ENCODE peak calls at places on chromosomes 11 and 22, in seven cellular contexts. G, Z, V, C, E, T and M are unnamed samples.

GRCh38 chr11:130002352-130002845 is at the start of gene PRDM10:
- DNase-seq in G (peak), Z (peak), V (peak), C (peak), E (peak), T (no peak), M (peak)

GRCh38 chr11:25992254-25992653 is 339.7 kb upstream of the ANO3 start:
- DNase-seq in G (no peak), Z (no peak), V (no peak), C (no peak), E (no peak), T (no peak), M (no peak)

GRCh38 chr22:47130883-47131610 is 368.6 kb downstream of the TBC1D22A start:
- DNase-seq in G (no peak), Z (no peak), V (no peak), C (no peak), E (no peak), T (no peak), M (no peak)

GRCh38 chr11:126115253-126115540 is 52.5 kb upstream of the CDON start:
- DNase-seq in G (no peak), Z (no peak), V (no peak), C (no peak), E (peak), T (no peak), M (no peak)

GRCh38 chr11:18314794-18315523 is 7.0 kb downstream of the HPS5 start:
- DNase-seq in G (peak), Z (no peak), V (no peak), C (no peak), E (no peak), T (peak), M (no peak)

GRCh38 chr22:38953577-38954413 is 3.6 kb upstream of the APOBEC3A start:
- DNase-seq in G (peak), Z (no peak), V (no peak), C (peak), E (no peak), T (no peak), M (no peak)

GRCh38 chr11:26849009-26849408 is 127.1 kb upstream of the SLC5A12 start:
- DNase-seq in G (no peak), Z (no peak), V (no peak), C (no peak), E (peak), T (no peak), M (no peak)

GRCh38 chr11:61004841-61005240 is 33.4 kb downstream of the CD6 start:
- DNase-seq in G (no peak), Z (no peak), V (no peak), C (no peak), E (no peak), T (no peak), M (peak)

GRCh38 chr11:29914203-29914930 is 102.5 kb downstream of the KCNA4 start:
- DNase-seq in G (peak), Z (peak), V (peak), C (no peak), E (no peak), T (no peak), M (no peak)

GRCh38 chr22:46370584-46371373 is 35.3 kb downstream of the TRMU start:
- DNase-seq in G (no peak), Z (no peak), V (no peak), C (peak), E (no peak), T (peak), M (no peak)

GRCh38 chr22:32202539-32203180 is 2.2 kb downstream of the RFPL2 start:
- DNase-seq in G (peak), Z (peak), V (no peak), C (peak), E (no peak), T (peak), M (peak)

GRCh38 chr11:66335531-66336233 is 552 bp downstream of the RIN1 start:
- DNase-seq in G (peak), Z (peak), V (no peak), C (no peak), E (peak), T (peak), M (peak)

GRCh38 chr11:27087425-27087824 is 46.8 kb downstream of the BBOX1 start:
- DNase-seq in G (peak), Z (no peak), V (no peak), C (no peak), E (no peak), T (no peak), M (no peak)

GRCh38 chr11:70624598-70624993 is 226.3 kb downstream of the CTTN start:
- DNase-seq in G (no peak), Z (no peak), V (no peak), C (no peak), E (no peak), T (no peak), M (no peak)

GRCh38 chr11:353315-353857 is 15.9 kb upstream of the B4GALNT4 start:
- DNase-seq in G (peak), Z (peak), V (no peak), C (no peak), E (peak), T (peak), M (peak)

GRCh38 chr11:67160872-67161783 is 42.1 kb downstream of the KDM2A start:
- DNase-seq in G (peak), Z (no peak), V (no peak), C (no peak), E (no peak), T (peak), M (peak)

GRCh38 chr22:29633514-29634312 is 30.3 kb downstream of the NF2 start:
- DNase-seq in G (peak), Z (no peak), V (no peak), C (no peak), E (no peak), T (no peak), M (no peak)

GRCh38 chr11:10669258-10670033 is 24.1 kb downstream of the IRAG1 start:
- DNase-seq in G (peak), Z (peak), V (no peak), C (no peak), E (no peak), T (no peak), M (peak)

GRCh38 chr22:49647346-49648026 is 180.2 kb downstream of the BRD1 start:
- DNase-seq in G (no peak), Z (no peak), V (no peak), C (no peak), E (no peak), T (no peak), M (no peak)

GRCh38 chr11:81644239-81644840 is 1089.3 kb downstream of the FAM181B start:
- DNase-seq in G (peak), Z (peak), V (no peak), C (no peak), E (no peak), T (peak), M (peak)

GRCh38 chr11:530960-531825 is 4.2 kb downstream of the HRAS start:
- DNase-seq in G (no peak), Z (no peak), V (no peak), C (no peak), E (no peak), T (no peak), M (no peak)

GRCh38 chr11:111299111-111300026 is 1.0 kb downstream of the POU2AF3 start:
- DNase-seq in G (peak), Z (peak), V (no peak), C (no peak), E (peak), T (peak), M (peak)

GRCh38 chr22:41263704-41264103 is 22.3 kb downstream of the RANGAP1 start:
- DNase-seq in G (peak), Z (no peak), V (no peak), C (no peak), E (no peak), T (no peak), M (no peak)

GRCh38 chr11:101508370-101508769 is 75.4 kb downstream of the TRPC6 start:
- DNase-seq in G (no peak), Z (no peak), V (no peak), C (no peak), E (no peak), T (no peak), M (no peak)

GRCh38 chr22:48589901-48590300 is 1237.8 kb downstream of the BRD1 start:
- DNase-seq in G (no peak), Z (no peak), V (no peak), C (no peak), E (peak), T (no peak), M (no peak)

GRCh38 chr11:83349371-83349770 is 63.2 kb upstream of the CCDC90B start:
- DNase-seq in G (no peak), Z (no peak), V (no peak), C (no peak), E (no peak), T (no peak), M (no peak)

GRCh38 chr11:128902515-128903066 is 11.4 kb downstream of the KCNJ5 start:
- DNase-seq in G (peak), Z (peak), V (peak), C (no peak), E (no peak), T (peak), M (peak)

GRCh38 chr11:91209751-91210150 is 986.9 kb upstream of the CHORDC1 start:
- DNase-seq in G (no peak), Z (no peak), V (no peak), C (no peak), E (no peak), T (no peak), M (peak)

GRCh38 chr22:19174106-19175025 is 4.2 kb downstream of the SLC25A1 start:
- DNase-seq in G (peak), Z (peak), V (no peak), C (no peak), E (peak), T (peak), M (peak)

GRCh38 chr11:15941206-15941770 is 415.1 kb downstream of the SOX6 start:
- DNase-seq in G (peak), Z (peak), V (no peak), C (no peak), E (peak), T (peak), M (peak)

GRCh38 chr11:47007579-47007978 is 71.0 kb downstream of the CSTPP1 start:
- DNase-seq in G (no peak), Z (no peak), V (no peak), C (no peak), E (no peak), T (no peak), M (no peak)

GRCh38 chr22:21943571-21944448 is 8.8 kb downstream of the PPM1F start:
- DNase-seq in G (no peak), Z (no peak), V (no peak), C (no peak), E (no peak), T (no peak), M (no peak)

GRCh38 chr11:69542314-69543168 is 61.1 kb downstream of the LINC01488 start:
- DNase-seq in G (no peak), Z (no peak), V (no peak), C (no peak), E (no peak), T (no peak), M (no peak)

GRCh38 chr11:93622043-93622442 is 39.4 kb upstream of the CEP295 start:
- DNase-seq in G (no peak), Z (no peak), V (no peak), C (no peak), E (no peak), T (peak), M (peak)

GRCh38 chr11:3130269-3131071 is 34.6 kb downstream of the OSBPL5 start:
- DNase-seq in G (no peak), Z (no peak), V (no peak), C (no peak), E (peak), T (no peak), M (no peak)

GRCh38 chr11:125609545-125609944 is 15.4 kb upstream of the CHEK1 start:
- DNase-seq in G (no peak), Z (no peak), V (no peak), C (no peak), E (no peak), T (no peak), M (no peak)